ENCODE peak calls at places on chromosomes 16 and 17, in eight cellular contexts. H, S, I, L, V, O, M and E are unnamed samples.

GRCh38 chr17:79912552-79913330 is 73.5 kb upstream of the CBX4 start:
- DNase-seq in O (no peak), I (no peak), S (no peak), H (no peak), L (no peak), M (no peak), V (no peak), E (no peak)

GRCh38 chr16:73172621-73173312 is 124.8 kb upstream of the ZFHX3 start:
- DNase-seq in H (no peak), I (no peak), O (peak; percentile 56), L (no peak), M (peak; percentile 89), V (peak; percentile 71), S (no peak), E (no peak)

GRCh38 chr17:38442548-38442947 is 14.3 kb downstream of the ARHGAP23 start:
- DNase-seq in H (no peak), O (peak; percentile 72), L (no peak), M (no peak), V (no peak), S (no peak), I (no peak), E (no peak)

GRCh38 chr16:76964464-76965154 is 226.4 kb upstream of the MON1B start:
- DNase-seq in S (no peak), M (no peak), O (no peak), I (no peak), V (no peak), L (no peak), H (no peak), E (no peak)

GRCh38 chr16:26856791-26857190 is 209.9 kb upstream of the C16orf82 start:
- DNase-seq in M (no peak), V (no peak), I (no peak), S (no peak), L (no peak), O (no peak), H (no peak), E (no peak)

GRCh38 chr17:59963738-59964454 is 644 bp downstream of the RNFT1 start:
- DNase-seq in L (peak; percentile 63), S (peak; percentile 39), V (peak; percentile 41), I (no peak), O (peak; percentile 1), H (peak; percentile 37), M (peak; percentile 59), E (peak; percentile 68)

GRCh38 chr16:27363246-27363632 is 38.7 kb upstream of the IL21R start:
- DNase-seq in O (no peak), L (no peak), M (no peak), S (no peak), V (no peak), I (no peak), H (no peak), E (no peak)

GRCh38 chr16:9260665-9261064 is 169.2 kb downstream of the HAPSTR1 start:
- DNase-seq in L (no peak), S (no peak), M (no peak), I (no peak), H (no peak), O (no peak), V (no peak), E (no peak)

GRCh38 chr16:64240586-64240985 is 881.3 kb downstream of the CDH11 start:
- DNase-seq in S (no peak), M (no peak), V (no peak), L (no peak), O (no peak), I (no peak), H (no peak), E (no peak)

GRCh38 chr17:54968954-54969400 is 412 bp downstream of the STXBP4 start:
- DNase-seq in O (no peak), M (peak; percentile 55), L (no peak), V (no peak), I (no peak), S (peak; percentile 18), H (peak; percentile 19), E (peak; percentile 9)

GRCh38 chr16:19864566-19864965 is 20.1 kb downstream of the GPRC5B start:
- DNase-seq in V (no peak), I (no peak), M (no peak), O (no peak), S (no peak), H (no peak), L (no peak), E (no peak)

GRCh38 chr17:83196973-83197880 is 117.8 kb downstream of the METRNL start:
- DNase-seq in V (no peak), M (peak; percentile 39), I (peak; percentile 7), H (no peak), O (no peak), L (no peak), S (no peak), E (no peak)

GRCh38 chr17:22507823-22508222 is 815.5 kb downstream of the KCNJ18 start:
- DNase-seq in O (no peak), H (no peak), L (peak; percentile 4), V (no peak), M (no peak), I (no peak), S (no peak), E (no peak)

GRCh38 chr16:56632160-56632847 is at the start of gene MT1M:
- DNase-seq in L (no peak), O (no peak), I (no peak), S (no peak), M (peak; percentile 35), H (no peak), V (peak; percentile 48), E (no peak)